ENCODE peak calls at places on chromosomes 1 and 21, in five cellular contexts. U is mammary epithelial cell, A is GM23338, Z is neuronal stem cell, D is IMR-90. O is an unnamed sample.
A peak's percentile ranks its signal among the peaks of the same experiment; 100 is the strongest.

GRCh38 chr1:47643506-47644215 is 205.8 kb downstream of the FOXD2 start:
- DNase-seq in U (no peak), A (no peak), Z (no peak), D (no peak), O (peak; percentile 57)

GRCh38 chr1:210653771-210654170 is 325.1 kb downstream of the HHAT start:
- DNase-seq in U (peak; percentile 11), A (no peak), Z (peak; percentile 15), D (peak; percentile 28), O (no peak)

GRCh38 chr1:30816211-30817082 is 58.9 kb upstream of the LAPTM5 start:
- DNase-seq in U (peak; percentile 87), A (peak; percentile 96), Z (peak; percentile 95), D (peak; percentile 92), O (peak; percentile 76)

GRCh38 chr1:235313931-235314678 is 13.9 kb downstream of the ARID4B start:
- DNase-seq in U (no peak), A (no peak), Z (no peak), D (peak; percentile 42), O (no peak)

GRCh38 chr1:68281946-68282615 is 49.8 kb upstream of the WLS start:
- DNase-seq in U (no peak), A (peak; percentile 55), Z (no peak), D (no peak), O (no peak)

GRCh38 chr1:34266127-34266951 is 89.6 kb downstream of the C1orf94 start:
- DNase-seq in U (no peak), A (peak; percentile 53), Z (no peak), D (no peak), O (no peak)

GRCh38 chr1:33133478-33134105 is 48.3 kb downstream of the TRIM62 start:
- DNase-seq in U (no peak), A (no peak), Z (no peak), D (no peak), O (no peak)

GRCh38 chr1:170001266-170001665 is 73.2 kb downstream of the KIFAP3 start:
- DNase-seq in U (peak; percentile 2), A (no peak), Z (no peak), D (no peak), O (no peak)

GRCh38 chr1:246728311-246728710 is 4.1 kb downstream of the SCCPDH start:
- DNase-seq in U (peak; percentile 18), A (no peak), Z (no peak), D (peak; percentile 39), O (no peak)

GRCh38 chr1:34844252-34844634 is 15.3 kb downstream of the SMIM12 start:
- DNase-seq in U (peak; percentile 29), A (peak; percentile 31), Z (peak; percentile 67), D (no peak), O (no peak)

GRCh38 chr1:42978317-42979036 is 19.8 kb upstream of the SLC2A1 start:
- DNase-seq in U (no peak), A (peak; percentile 52), Z (no peak), D (peak; percentile 71), O (no peak)

GRCh38 chr1:212754193-212754592 is 37.4 kb downstream of the NSL1 start:
- DNase-seq in U (no peak), A (peak; percentile 40), Z (no peak), D (no peak), O (no peak)

GRCh38 chr1:194280463-194280862 is 1094.0 kb upstream of the B3GALT2 start:
- DNase-seq in U (no peak), A (peak; percentile 21), Z (no peak), D (no peak), O (no peak)

GRCh38 chr1:208550978-208551377 is 306.8 kb upstream of the PLXNA2 start:
- DNase-seq in U (no peak), A (no peak), Z (no peak), D (no peak), O (no peak)

GRCh38 chr21:35578350-35578782 is 482.0 kb downstream of the SETD4 start:
- DNase-seq in U (peak; percentile 92), A (no peak), Z (no peak), D (peak; percentile 93), O (no peak)

GRCh38 chr1:24193046-24193445 is 6.0 kb upstream of the IFNLR1 start:
- DNase-seq in U (no peak), A (peak; percentile 30), Z (no peak), D (peak; percentile 41), O (no peak)

GRCh38 chr1:200749090-200749489 is 10.4 kb downstream of the CAMSAP2 start:
- DNase-seq in U (no peak), A (no peak), Z (no peak), D (no peak), O (no peak)

GRCh38 chr1:40788561-40789341 is 5.2 kb downstream of the KCNQ4 start:
- DNase-seq in U (no peak), A (no peak), Z (no peak), D (no peak), O (no peak)

GRCh38 chr1:8094481-8095241 is 68.6 kb upstream of the ERRFI1 start:
- DNase-seq in U (peak; percentile 67), A (no peak), Z (no peak), D (peak; percentile 90), O (peak; percentile 66)

GRCh38 chr21:44732956-44733355 is 21.6 kb upstream of the TSPEAR start:
- DNase-seq in U (no peak), A (no peak), Z (no peak), D (no peak), O (no peak)

GRCh38 chr1:76782777-76783176 is 84.5 kb upstream of the ST6GALNAC5 start:
- DNase-seq in U (no peak), A (no peak), Z (no peak), D (peak; percentile 0), O (peak; percentile 10)

GRCh38 chr1:38208720-38209632 is 162.4 kb upstream of the POU3F1 start:
- DNase-seq in U (no peak), A (no peak), Z (no peak), D (no peak), O (no peak)

GRCh38 chr1:67719329-67720196 is 34.6 kb downstream of the GADD45A start:
- DNase-seq in U (no peak), A (no peak), Z (no peak), D (no peak), O (no peak)

GRCh38 chr1:53370369-53370961 is 42.6 kb upstream of the LRP8 start:
- DNase-seq in U (no peak), A (no peak), Z (no peak), D (no peak), O (no peak)

DNA sequence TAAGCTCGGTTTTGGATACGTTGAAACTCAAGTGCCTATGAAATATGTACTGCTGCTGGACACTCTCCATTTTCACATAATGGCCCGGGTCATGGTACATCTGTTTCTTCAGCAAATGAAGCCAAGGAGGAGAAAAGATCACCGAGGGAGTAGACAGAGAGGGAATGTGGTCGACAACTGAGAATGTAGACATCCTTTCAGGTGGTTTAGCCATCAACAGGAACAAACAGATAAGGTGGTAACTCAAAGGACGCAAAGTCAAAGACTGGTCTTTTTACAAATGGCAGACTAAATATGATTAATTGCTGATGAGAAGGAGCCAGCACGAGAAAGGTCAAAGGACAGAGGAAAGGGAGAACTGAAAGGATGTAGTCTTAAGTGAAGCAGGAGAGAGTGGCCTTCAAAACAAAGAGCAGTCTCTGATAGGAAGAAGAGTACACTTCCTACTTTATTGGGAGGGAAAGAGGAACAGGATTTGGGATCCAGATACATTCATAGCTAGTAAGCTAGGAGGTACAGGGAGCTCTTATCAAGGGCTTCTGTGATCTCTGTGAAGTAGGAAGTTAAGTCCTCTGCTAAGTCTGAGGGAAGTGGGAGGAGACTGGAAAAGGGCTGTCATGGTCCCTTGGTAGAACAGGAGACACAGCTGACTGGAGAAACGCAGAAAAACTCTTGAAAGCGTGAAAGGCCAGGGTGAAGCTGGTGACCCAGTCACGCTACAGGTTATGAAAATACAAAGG is 28.3 kb downstream of the NUP133 start:
- DNase-seq in U (no peak), A (no peak), Z (no peak), D (no peak), O (no peak)
- H3K4me2 ChIP-seq in U (no peak overlapping the region), A (no peak overlapping the region), Z (no peak overlapping the region), D (no peak overlapping the region), O (no peak overlapping the region)

DNA sequence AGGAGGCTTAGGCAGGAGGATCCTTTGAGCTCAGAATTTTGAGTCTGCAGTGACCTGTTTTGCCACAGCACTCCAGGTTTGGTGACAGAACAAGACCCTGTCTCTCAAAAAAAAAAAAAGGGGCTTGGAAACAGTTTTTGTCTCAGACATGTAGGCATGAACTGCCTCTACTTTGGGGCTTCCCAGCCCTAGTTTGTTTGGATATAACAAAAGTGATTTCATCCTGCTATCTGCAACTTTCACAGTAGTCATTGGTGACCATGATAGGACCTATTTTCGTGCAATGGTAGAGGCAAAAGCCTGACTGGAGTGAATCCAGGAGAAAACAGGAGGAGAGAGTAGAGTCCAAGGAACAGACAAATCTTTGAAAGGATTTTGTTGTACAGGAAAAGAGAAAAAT is 20.3 kb upstream of the EVI5 start:
- DNase-seq in U (no peak), A (no peak), Z (no peak), D (peak; percentile 26), O (no peak)
- H2AFZ ChIP-seq in U (peak overlapping the region; percentile 23), A (peak overlapping the region; percentile 2), Z (peak overlapping the region; percentile 60), D (peak overlapping the region; percentile 68), O (no peak overlapping the region)

GRCh38 chr1:16072616-16073484 is 601 bp downstream of the FAM131C start:
- DNase-seq in U (no peak), A (peak; percentile 66), Z (no peak), D (no peak), O (peak; percentile 64)

GRCh38 chr1:16076003-16076870 is 2.8 kb upstream of the FAM131C start:
- DNase-seq in U (peak; percentile 84), A (no peak), Z (no peak), D (peak; percentile 98), O (no peak)

GRCh38 chr1:16075337-16076002 is 2.0 kb upstream of the FAM131C start:
- DNase-seq in U (no peak), A (no peak), Z (no peak), D (peak; percentile 85), O (peak; percentile 58)

GRCh38 chr1:16073490-16074104 is at the start of gene FAM131C:
- DNase-seq in U (no peak), A (peak; percentile 65), Z (no peak), D (no peak), O (peak; percentile 78)

GRCh38 chr1:16074217-16074616 is 766 bp upstream of the FAM131C start:
- DNase-seq in U (no peak), A (no peak), Z (no peak), D (no peak), O (no peak)
- H3K4me2 ChIP-seq in U (no peak overlapping the region), A (peak overlapping the region; percentile 88), Z (peak overlapping the region; percentile 92), D (no peak overlapping the region), O (peak overlapping the region; percentile 98)

GRCh38 chr1:216630532-216630931 is 92.7 kb downstream of the ESRRG start:
- DNase-seq in U (no peak), A (no peak), Z (no peak), D (no peak), O (no peak)

GRCh38 chr1:216626394-216627067 is 96.7 kb downstream of the ESRRG start:
- DNase-seq in U (no peak), A (peak; percentile 24), Z (no peak), D (no peak), O (no peak)

GRCh38 chr1:216632980-216633379 is 90.2 kb downstream of the ESRRG start:
- DNase-seq in U (no peak), A (peak; percentile 4), Z (peak; percentile 48), D (no peak), O (no peak)

GRCh38 chr1:216621536-216621935 is 101.7 kb downstream of the ESRRG start:
- DNase-seq in U (no peak), A (no peak), Z (no peak), D (no peak), O (no peak)

DNA sequence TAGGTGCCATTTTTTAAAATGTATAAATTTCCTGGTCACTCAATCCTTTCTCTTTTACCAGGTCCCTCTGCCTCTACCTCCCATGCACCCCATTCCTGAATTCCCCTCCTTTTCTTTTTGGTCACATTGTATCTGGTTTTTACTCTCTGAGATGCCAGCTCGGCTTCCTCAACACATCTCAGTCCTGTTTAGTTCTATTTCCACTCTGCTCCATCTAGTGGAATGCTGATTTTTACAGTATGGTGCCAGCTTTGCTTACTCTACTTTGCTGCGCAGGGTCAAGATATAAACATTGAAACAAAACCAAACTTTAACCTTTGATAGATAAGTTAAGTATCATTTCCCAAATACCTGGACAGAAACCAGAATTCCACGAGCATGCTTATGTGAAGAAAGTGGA is 96.0 kb downstream of the ESRRG start:
- DNase-seq in U (no peak), A (no peak), Z (no peak), D (no peak), O (no peak)
- H2AFZ ChIP-seq in U (no peak overlapping the region), A (no peak overlapping the region), Z (no peak overlapping the region), D (no peak overlapping the region), O (no peak overlapping the region)

O was measured in hepatocyte.